ENCODE peak calls at places on chromosomes 7 and 10, in nine cellular contexts. One of them, this sample, is unnamed.

GRCh38 chr7:105003275-105003674 is 10.7 kb upstream of the KMT2E start:
- DNase-seq in kidney tubule cell: peak; percentile 78
- DNase-seq in BJ: no peak
- DNase-seq in HL-60: no peak
- DNase-seq in head of caudate nucleus: peak; percentile 78
- DNase-seq in NCI-H1105: no peak
- DNase-seq in naive thymus-derived CD8-positive, alpha-beta T cell: no peak
- DNase-seq in GM12865: no peak
- DNase-seq in GM20000: no peak
- DNase-seq in this sample: no peak

GRCh38 chr7:44477063-44477830 is 13.2 kb downstream of the NUDCD3 start:
- DNase-seq in kidney tubule cell: peak; percentile 89
- DNase-seq in BJ: no peak
- DNase-seq in HL-60: peak; percentile 62
- DNase-seq in head of caudate nucleus: peak; percentile 59
- DNase-seq in NCI-H1105: peak; percentile 46
- DNase-seq in naive thymus-derived CD8-positive, alpha-beta T cell: peak; percentile 74
- DNase-seq in GM12865: peak; percentile 83
- DNase-seq in GM20000: peak; percentile 67
- DNase-seq in this sample: peak; percentile 46

GRCh38 chr10:88493676-88494483 is 89.2 kb downstream of the RNLS start:
- DNase-seq in kidney tubule cell: no peak
- DNase-seq in BJ: peak; percentile 19
- DNase-seq in HL-60: no peak
- DNase-seq in head of caudate nucleus: no peak
- DNase-seq in NCI-H1105: no peak
- DNase-seq in naive thymus-derived CD8-positive, alpha-beta T cell: no peak
- DNase-seq in GM12865: no peak
- DNase-seq in GM20000: peak; percentile 5
- DNase-seq in this sample: no peak

GRCh38 chr7:155993420-155994252 is 181.4 kb upstream of the SHH start:
- DNase-seq in kidney tubule cell: no peak
- DNase-seq in BJ: no peak
- DNase-seq in HL-60: no peak
- DNase-seq in head of caudate nucleus: no peak
- DNase-seq in NCI-H1105: no peak
- DNase-seq in naive thymus-derived CD8-positive, alpha-beta T cell: no peak
- DNase-seq in GM12865: no peak
- DNase-seq in GM20000: no peak
- DNase-seq in this sample: no peak

GRCh38 chr7:130943336-130943901 is 209.4 kb upstream of the KLF14 start:
- DNase-seq in kidney tubule cell: peak; percentile 74
- DNase-seq in BJ: no peak
- DNase-seq in HL-60: peak; percentile 39
- DNase-seq in head of caudate nucleus: no peak
- DNase-seq in NCI-H1105: no peak
- DNase-seq in naive thymus-derived CD8-positive, alpha-beta T cell: peak; percentile 57
- DNase-seq in GM12865: no peak
- DNase-seq in GM20000: peak; percentile 8
- DNase-seq in this sample: no peak

GRCh38 chr10:38025283-38025682 is 14.8 kb downstream of the ZNF33A start:
- DNase-seq in kidney tubule cell: no peak
- DNase-seq in BJ: no peak
- DNase-seq in HL-60: peak; percentile 51
- DNase-seq in head of caudate nucleus: no peak
- DNase-seq in NCI-H1105: no peak
- DNase-seq in naive thymus-derived CD8-positive, alpha-beta T cell: no peak
- DNase-seq in GM12865: peak; percentile 65
- DNase-seq in GM20000: peak; percentile 22
- DNase-seq in this sample: no peak

GRCh38 chr10:65769828-65770227 is 1156.0 kb upstream of the LRRTM3 start:
- DNase-seq in kidney tubule cell: peak; percentile 67
- DNase-seq in BJ: no peak
- DNase-seq in HL-60: no peak
- DNase-seq in head of caudate nucleus: no peak
- DNase-seq in NCI-H1105: no peak
- DNase-seq in naive thymus-derived CD8-positive, alpha-beta T cell: no peak
- DNase-seq in GM12865: no peak
- DNase-seq in GM20000: no peak
- DNase-seq in this sample: no peak

GRCh38 chr7:143362126-143362961 is at the start of gene FAM131B:
- DNase-seq in kidney tubule cell: no peak
- DNase-seq in BJ: no peak
- DNase-seq in HL-60: no peak
- DNase-seq in head of caudate nucleus: no peak
- DNase-seq in NCI-H1105: peak; percentile 27
- DNase-seq in naive thymus-derived CD8-positive, alpha-beta T cell: no peak
- DNase-seq in GM12865: no peak
- DNase-seq in GM20000: peak; percentile 69
- DNase-seq in this sample: no peak

GRCh38 chr10:71773221-71773971 is at the start of gene VSIR:
- DNase-seq in kidney tubule cell: peak; percentile 80
- DNase-seq in BJ: peak; percentile 41
- DNase-seq in HL-60: peak; percentile 92
- DNase-seq in head of caudate nucleus: peak; percentile 89
- DNase-seq in NCI-H1105: peak; percentile 53
- DNase-seq in naive thymus-derived CD8-positive, alpha-beta T cell: peak; percentile 100
- DNase-seq in GM12865: peak; percentile 88
- DNase-seq in GM20000: peak; percentile 94
- DNase-seq in this sample: peak; percentile 51